ENCODE peak calls at places on chromosomes 12 and 14, in ten cellular contexts. One of them, this sample, is unnamed.

GRCh38 chr12:120625557-120626419 is 14.6 kb upstream of the CABP1 start:
- DNase-seq in Peyer's patch: peak; percentile 19
- DNase-seq in GM12865: peak; percentile 23
- DNase-seq in hepatocyte: no peak
- DNase-seq in CD8-positive, alpha-beta memory T cell: peak; percentile 54
- DNase-seq in aorta: peak; percentile 78
- DNase-seq in AG10803: no peak
- DNase-seq in right atrium auricular region: no peak
- DNase-seq in adrenal gland: no peak
- DNase-seq in SK-N-MC: no peak
- DNase-seq in this sample: no peak

GRCh38 chr14:55762595-55763232 is 182.7 kb downstream of the KTN1 start:
- DNase-seq in hepatocyte: no peak
- DNase-seq in CD8-positive, alpha-beta memory T cell: no peak
- DNase-seq in Peyer's patch: no peak
- DNase-seq in AG10803: no peak
- DNase-seq in aorta: no peak
- DNase-seq in SK-N-MC: no peak
- DNase-seq in GM12865: peak; percentile 71
- DNase-seq in adrenal gland: no peak
- DNase-seq in right atrium auricular region: no peak
- DNase-seq in this sample: no peak

GRCh38 chr12:31586703-31587102 is 4.2 kb downstream of the DENND5B start:
- DNase-seq in aorta: no peak
- DNase-seq in hepatocyte: no peak
- DNase-seq in Peyer's patch: no peak
- DNase-seq in CD8-positive, alpha-beta memory T cell: no peak
- DNase-seq in right atrium auricular region: no peak
- DNase-seq in GM12865: peak; percentile 70
- DNase-seq in SK-N-MC: no peak
- DNase-seq in adrenal gland: no peak
- DNase-seq in AG10803: no peak
- DNase-seq in this sample: no peak

GRCh38 chr14:93538411-93538810 is 107.7 kb downstream of the UNC79 start:
- DNase-seq in CD8-positive, alpha-beta memory T cell: no peak
- DNase-seq in hepatocyte: no peak
- DNase-seq in right atrium auricular region: no peak
- DNase-seq in adrenal gland: no peak
- DNase-seq in SK-N-MC: no peak
- DNase-seq in aorta: no peak
- DNase-seq in Peyer's patch: no peak
- DNase-seq in GM12865: peak; percentile 59
- DNase-seq in AG10803: peak; percentile 3
- DNase-seq in this sample: no peak

GRCh38 chr14:100297320-100298300 is 8.6 kb downstream of the SLC25A29 start:
- DNase-seq in SK-N-MC: no peak
- DNase-seq in hepatocyte: peak; percentile 36
- DNase-seq in GM12865: peak; percentile 78
- DNase-seq in AG10803: peak; percentile 83
- DNase-seq in CD8-positive, alpha-beta memory T cell: peak; percentile 33
- DNase-seq in adrenal gland: peak; percentile 86
- DNase-seq in right atrium auricular region: peak; percentile 87
- DNase-seq in Peyer's patch: peak; percentile 80
- DNase-seq in aorta: peak; percentile 86
- DNase-seq in this sample: no peak

GRCh38 chr12:10501031-10501430 is 4.7 kb upstream of the EIF2S3B start:
- DNase-seq in CD8-positive, alpha-beta memory T cell: no peak
- DNase-seq in aorta: no peak
- DNase-seq in adrenal gland: no peak
- DNase-seq in right atrium auricular region: no peak
- DNase-seq in AG10803: peak; percentile 21
- DNase-seq in Peyer's patch: no peak
- DNase-seq in SK-N-MC: no peak
- DNase-seq in hepatocyte: no peak
- DNase-seq in GM12865: peak; percentile 8
- DNase-seq in this sample: no peak

GRCh38 chr12:131723532-131723931 is 12.6 kb downstream of the SFSWAP start:
- DNase-seq in CD8-positive, alpha-beta memory T cell: no peak
- DNase-seq in hepatocyte: no peak
- DNase-seq in aorta: no peak
- DNase-seq in right atrium auricular region: peak; percentile 9
- DNase-seq in Peyer's patch: no peak
- DNase-seq in AG10803: no peak
- DNase-seq in SK-N-MC: no peak
- DNase-seq in adrenal gland: peak; percentile 28
- DNase-seq in GM12865: no peak
- DNase-seq in this sample: no peak

GRCh38 chr12:111753144-111753881 is 13.4 kb upstream of the ALDH2 start:
- DNase-seq in adrenal gland: peak; percentile 91
- DNase-seq in hepatocyte: peak; percentile 85
- DNase-seq in AG10803: peak; percentile 74
- DNase-seq in CD8-positive, alpha-beta memory T cell: no peak
- DNase-seq in GM12865: peak; percentile 61
- DNase-seq in SK-N-MC: no peak
- DNase-seq in aorta: peak; percentile 89
- DNase-seq in Peyer's patch: no peak
- DNase-seq in right atrium auricular region: peak; percentile 73
- DNase-seq in this sample: peak; percentile 74

DNA sequence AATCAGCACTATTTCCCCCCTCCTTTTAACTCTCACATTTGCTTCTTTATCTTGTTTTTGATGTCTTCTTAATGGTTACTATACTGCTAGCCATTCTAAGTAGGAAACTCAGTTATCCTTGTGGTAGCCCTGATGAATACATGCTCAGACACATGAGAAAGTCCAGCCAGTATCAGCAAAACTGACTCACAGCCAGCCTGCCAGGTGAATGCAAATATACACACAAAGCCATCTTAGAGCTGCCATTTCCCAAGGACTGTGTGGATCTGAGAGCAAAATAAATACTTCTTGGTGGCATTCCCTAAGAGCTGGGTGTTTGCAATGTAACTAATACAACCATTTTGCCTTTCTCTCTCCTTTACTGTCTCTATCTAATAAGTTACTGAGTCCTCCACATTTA is 455.2 kb downstream of the CCER1 start:
- DNase-seq in adrenal gland: no peak
- DNase-seq in CD8-positive, alpha-beta memory T cell: no peak
- DNase-seq in hepatocyte: peak; percentile 22
- DNase-seq in GM12865: no peak
- DNase-seq in AG10803: no peak
- DNase-seq in aorta: no peak
- DNase-seq in Peyer's patch: no peak
- DNase-seq in right atrium auricular region: no peak
- DNase-seq in SK-N-MC: no peak
- DNase-seq in this sample: no peak
- H3K4me3 ChIP-seq in adrenal gland: no peak overlapping the region
- H3K4me3 ChIP-seq in CD8-positive, alpha-beta memory T cell: no peak overlapping the region
- H3K4me3 ChIP-seq in hepatocyte: no peak overlapping the region
- H3K4me3 ChIP-seq in GM12865: no peak overlapping the region
- H3K4me3 ChIP-seq in AG10803: no peak overlapping the region
- H3K4me3 ChIP-seq in aorta: no peak overlapping the region
- H3K4me3 ChIP-seq in Peyer's patch: no peak overlapping the region
- H3K4me3 ChIP-seq in right atrium auricular region: no peak overlapping the region
- H3K4me3 ChIP-seq in SK-N-MC: no peak overlapping the region
- H3K4me3 ChIP-seq in this sample: no peak overlapping the region

DNA sequence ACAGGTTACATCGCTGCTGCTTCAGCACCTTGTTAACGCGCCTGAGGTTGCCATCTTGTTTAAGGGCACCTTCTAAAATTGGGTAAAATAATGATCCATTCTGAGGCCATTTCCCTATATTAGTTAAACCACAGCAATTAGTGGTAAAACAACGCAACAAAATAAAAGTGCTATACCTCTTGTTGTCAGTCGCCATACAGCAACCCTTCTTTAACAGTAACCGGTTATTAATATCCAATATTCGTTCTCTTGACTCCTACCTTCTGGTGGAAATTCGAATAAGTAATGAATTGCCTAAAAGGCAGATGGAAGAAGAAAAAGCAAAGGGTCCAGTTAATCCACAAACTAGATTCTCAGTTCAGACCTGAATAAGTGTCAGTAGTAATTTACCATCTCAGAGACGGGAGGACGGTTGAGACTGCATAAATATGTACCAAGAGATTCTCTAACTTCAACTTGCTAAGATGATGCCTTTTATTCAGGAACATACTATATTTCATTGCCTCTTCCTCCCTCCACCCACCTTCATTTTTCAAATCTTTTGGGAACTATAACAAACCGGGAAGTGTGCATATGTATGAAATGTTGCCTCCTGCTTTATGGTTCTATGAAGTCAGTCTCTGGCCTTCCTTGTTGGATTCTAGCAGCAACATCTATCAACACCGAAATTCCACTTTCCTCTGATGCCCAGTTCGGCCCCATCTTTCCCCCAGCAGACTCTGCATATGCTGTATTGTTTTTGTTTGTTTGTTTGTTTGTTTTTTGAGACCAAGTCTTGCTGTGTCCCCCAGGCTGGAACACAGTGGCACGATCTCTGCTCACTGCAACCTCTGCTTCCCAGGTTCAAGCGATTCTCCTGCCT is 834 bp upstream of the PSMB5 start:
- DNase-seq in GM12865: no peak
- DNase-seq in AG10803: no peak
- DNase-seq in hepatocyte: no peak
- DNase-seq in adrenal gland: no peak
- DNase-seq in CD8-positive, alpha-beta memory T cell: no peak
- DNase-seq in aorta: no peak
- DNase-seq in SK-N-MC: no peak
- DNase-seq in right atrium auricular region: no peak
- DNase-seq in Peyer's patch: no peak
- DNase-seq in this sample: no peak
- H3K4me3 ChIP-seq in GM12865: peak overlapping the region; percentile 80
- H3K4me3 ChIP-seq in AG10803: peak overlapping the region; percentile 91
- H3K4me3 ChIP-seq in hepatocyte: no peak overlapping the region
- H3K4me3 ChIP-seq in adrenal gland: peak overlapping the region; percentile 20
- H3K4me3 ChIP-seq in CD8-positive, alpha-beta memory T cell: peak overlapping the region; percentile 80
- H3K4me3 ChIP-seq in aorta: no peak overlapping the region
- H3K4me3 ChIP-seq in SK-N-MC: peak overlapping the region; percentile 83
- H3K4me3 ChIP-seq in right atrium auricular region: peak overlapping the region; percentile 80
- H3K4me3 ChIP-seq in Peyer's patch: peak overlapping the region; percentile 66
- H3K4me3 ChIP-seq in this sample: no peak overlapping the region

DNA sequence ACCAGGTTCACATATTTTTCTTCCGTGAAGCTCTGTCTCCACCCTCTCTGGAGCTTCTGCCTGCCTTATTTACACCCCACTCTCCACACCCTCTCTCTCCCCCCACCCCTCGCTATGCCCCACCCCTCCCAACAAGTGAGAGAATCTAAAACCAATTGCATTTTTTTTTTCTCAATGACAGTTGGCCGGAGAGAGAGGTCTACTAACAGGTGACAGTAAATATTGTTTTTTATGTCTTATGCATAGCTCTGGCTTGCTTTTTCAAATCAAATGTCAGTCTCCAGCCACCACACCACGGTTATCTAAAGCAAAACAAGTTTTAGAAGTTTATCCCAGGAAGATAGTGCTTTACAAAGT is at the start of gene KCNC2:
- DNase-seq in hepatocyte: no peak
- DNase-seq in adrenal gland: no peak
- DNase-seq in CD8-positive, alpha-beta memory T cell: no peak
- DNase-seq in aorta: no peak
- DNase-seq in right atrium auricular region: no peak
- DNase-seq in Peyer's patch: no peak
- DNase-seq in SK-N-MC: no peak
- DNase-seq in GM12865: no peak
- DNase-seq in AG10803: no peak
- DNase-seq in this sample: no peak
- H3K4me3 ChIP-seq in hepatocyte: no peak within 1 kb of the TSS
- H3K4me3 ChIP-seq in adrenal gland: no peak within 1 kb of the TSS
- H3K4me3 ChIP-seq in CD8-positive, alpha-beta memory T cell: no peak within 1 kb of the TSS
- H3K4me3 ChIP-seq in aorta: no peak within 1 kb of the TSS
- H3K4me3 ChIP-seq in right atrium auricular region: no peak within 1 kb of the TSS
- H3K4me3 ChIP-seq in Peyer's patch: no peak within 1 kb of the TSS
- H3K4me3 ChIP-seq in SK-N-MC: no peak within 1 kb of the TSS
- H3K4me3 ChIP-seq in GM12865: no peak within 1 kb of the TSS
- H3K4me3 ChIP-seq in AG10803: no peak within 1 kb of the TSS
- H3K4me3 ChIP-seq in this sample: no peak within 1 kb of the TSS

GRCh38 chr12:67750528-67751183 is 102.1 kb downstream of the DYRK2 start:
- DNase-seq in SK-N-MC: no peak
- DNase-seq in right atrium auricular region: no peak
- DNase-seq in adrenal gland: no peak
- DNase-seq in hepatocyte: no peak
- DNase-seq in AG10803: no peak
- DNase-seq in CD8-positive, alpha-beta memory T cell: no peak
- DNase-seq in GM12865: no peak
- DNase-seq in Peyer's patch: no peak
- DNase-seq in aorta: no peak
- DNase-seq in this sample: no peak

GRCh38 chr12:67752226-67752732 is 103.7 kb downstream of the DYRK2 start:
- DNase-seq in hepatocyte: no peak
- DNase-seq in Peyer's patch: no peak
- DNase-seq in AG10803: peak; percentile 47
- DNase-seq in aorta: no peak
- DNase-seq in adrenal gland: no peak
- DNase-seq in SK-N-MC: no peak
- DNase-seq in CD8-positive, alpha-beta memory T cell: no peak
- DNase-seq in GM12865: no peak
- DNase-seq in right atrium auricular region: no peak
- DNase-seq in this sample: no peak

GRCh38 chr12:67751376-67751928 is 102.9 kb downstream of the DYRK2 start:
- DNase-seq in aorta: no peak
- DNase-seq in AG10803: peak; percentile 38
- DNase-seq in GM12865: no peak
- DNase-seq in Peyer's patch: no peak
- DNase-seq in hepatocyte: peak; percentile 15
- DNase-seq in SK-N-MC: no peak
- DNase-seq in adrenal gland: no peak
- DNase-seq in right atrium auricular region: no peak
- DNase-seq in CD8-positive, alpha-beta memory T cell: no peak
- DNase-seq in this sample: no peak

GRCh38 chr12:67748761-67749075 is 100.2 kb downstream of the DYRK2 start:
- DNase-seq in aorta: no peak
- DNase-seq in hepatocyte: no peak
- DNase-seq in GM12865: no peak
- DNase-seq in SK-N-MC: no peak
- DNase-seq in AG10803: peak; percentile 3
- DNase-seq in CD8-positive, alpha-beta memory T cell: no peak
- DNase-seq in adrenal gland: no peak
- DNase-seq in Peyer's patch: no peak
- DNase-seq in right atrium auricular region: no peak
- DNase-seq in this sample: peak; percentile 94

DNA sequence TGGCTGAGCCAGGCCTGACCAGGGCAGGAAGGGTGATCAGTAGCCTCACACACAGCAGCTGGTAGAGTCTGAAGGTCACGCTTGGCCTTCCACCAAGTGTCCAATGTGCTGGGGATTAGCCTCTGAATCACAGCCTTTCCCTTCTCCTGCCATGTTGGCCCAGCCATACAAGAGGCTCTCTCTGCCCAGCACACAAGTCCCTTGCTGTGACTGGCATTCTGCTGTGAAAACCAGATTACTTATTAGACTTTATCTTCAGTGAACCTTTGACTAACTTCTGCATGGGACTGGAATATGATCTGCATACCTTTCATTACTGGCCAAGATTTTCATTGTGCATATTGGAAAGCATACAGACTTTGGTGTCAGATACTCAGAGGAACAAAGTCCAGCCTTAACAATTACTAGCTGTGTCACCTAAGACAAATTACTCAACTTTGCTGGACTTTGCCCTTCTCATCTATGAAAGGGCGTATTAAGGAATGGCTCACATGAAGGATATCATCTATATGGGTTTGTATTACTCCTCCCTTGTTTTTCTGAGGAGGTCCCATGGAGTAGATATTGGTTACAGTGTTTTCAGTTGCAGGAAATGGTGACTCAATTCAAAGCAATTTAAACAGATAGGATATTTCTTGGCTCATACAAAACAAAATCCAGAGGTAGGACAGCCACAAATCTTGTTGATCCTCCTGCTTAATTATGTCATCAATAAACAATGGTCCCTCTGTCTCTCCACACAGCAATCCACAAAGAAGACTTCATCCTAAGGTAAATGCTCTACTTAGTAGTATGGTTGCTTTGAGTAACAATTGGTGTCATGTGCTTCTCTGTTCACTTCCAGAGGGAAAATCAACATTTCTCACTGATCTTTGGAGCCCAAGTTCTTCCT is 99.6 kb downstream of the DYRK2 start:
- DNase-seq in adrenal gland: peak; percentile 74
- DNase-seq in GM12865: no peak
- DNase-seq in AG10803: peak; percentile 66
- DNase-seq in aorta: no peak
- DNase-seq in SK-N-MC: no peak
- DNase-seq in CD8-positive, alpha-beta memory T cell: no peak
- DNase-seq in Peyer's patch: no peak
- DNase-seq in hepatocyte: peak; percentile 75
- DNase-seq in right atrium auricular region: no peak
- DNase-seq in this sample: peak; percentile 99
- H3K4me3 ChIP-seq in adrenal gland: no peak overlapping the region
- H3K4me3 ChIP-seq in GM12865: no peak overlapping the region
- H3K4me3 ChIP-seq in AG10803: no peak overlapping the region
- H3K4me3 ChIP-seq in aorta: no peak overlapping the region
- H3K4me3 ChIP-seq in SK-N-MC: no peak overlapping the region
- H3K4me3 ChIP-seq in CD8-positive, alpha-beta memory T cell: no peak overlapping the region
- H3K4me3 ChIP-seq in Peyer's patch: no peak overlapping the region
- H3K4me3 ChIP-seq in hepatocyte: no peak overlapping the region
- H3K4me3 ChIP-seq in right atrium auricular region: no peak overlapping the region
- H3K4me3 ChIP-seq in this sample: no peak overlapping the region

This sample was measured in small intestine.